ENCODE peak calls at places on chromosome 1, in eight cellular contexts. H, S, G, K, R, A, J and P are unnamed samples.

GRCh38 chr1:210377934-210378333 is 49.2 kb downstream of the HHAT start:
- DNase-seq in G (no peak), R (no peak), K (peak; percentile 57), H (no peak), S (no peak), J (no peak), A (no peak), P (no peak)

GRCh38 chr1:1510912-1511532 is 940 bp upstream of the ATAD3A start:
- DNase-seq in S (no peak), A (peak; percentile 22), G (peak; percentile 20), H (no peak), R (no peak), K (peak; percentile 7), J (no peak), P (no peak)

GRCh38 chr1:214957330-214958137 is 125.0 kb upstream of the KCNK2 start:
- DNase-seq in R (no peak), K (peak; percentile 100), G (no peak), J (no peak), A (peak; percentile 98), H (no peak), S (no peak), P (no peak)

GRCh38 chr1:246709845-246710244 is 14.4 kb upstream of the SCCPDH start:
- DNase-seq in S (no peak), A (no peak), K (no peak), G (no peak), H (no peak), J (no peak), R (no peak), P (no peak)

GRCh38 chr1:200483491-200484143 is 73.8 kb upstream of the ZNF281 start:
- DNase-seq in S (peak; percentile 53), R (peak; percentile 70), G (peak; percentile 77), K (peak; percentile 98), J (no peak), H (peak; percentile 17), A (peak; percentile 100), P (no peak)

GRCh38 chr1:51063121-51063520 is 38.9 kb upstream of the C1orf185 start:
- DNase-seq in R (no peak), G (no peak), H (no peak), K (peak; percentile 96), J (no peak), S (no peak), A (peak; percentile 61), P (no peak)

GRCh38 chr1:10211805-10212405 is 1.5 kb downstream of the KIF1B start:
- DNase-seq in S (no peak), G (no peak), R (no peak), A (no peak), H (no peak), J (no peak), K (peak; percentile 66), P (no peak)

GRCh38 chr1:63603810-63604209 is 10.6 kb downstream of the PGM1 start:
- DNase-seq in J (no peak), R (no peak), K (peak; percentile 41), G (no peak), S (no peak), A (no peak), H (no peak), P (no peak)

GRCh38 chr1:94438692-94439276 is 20.6 kb downstream of the ABCD3 start:
- DNase-seq in G (no peak), J (no peak), H (no peak), S (no peak), K (peak; percentile 53), A (no peak), R (no peak), P (no peak)

GRCh38 chr1:59554011-59554673 is 257.2 kb downstream of the FGGY start:
- DNase-seq in A (no peak), H (no peak), G (no peak), S (no peak), R (no peak), J (no peak), K (no peak), P (peak; percentile 33)

GRCh38 chr1:213657040-213657439 is 330.7 kb upstream of the PROX1 start:
- DNase-seq in R (no peak), S (no peak), G (no peak), K (no peak), J (no peak), A (no peak), H (no peak), P (no peak)

GRCh38 chr1:222161676-222162075 is 386.2 kb downstream of the HHIPL2 start:
- DNase-seq in R (no peak), S (no peak), K (no peak), H (no peak), A (no peak), J (no peak), G (no peak), P (no peak)

GRCh38 chr1:111032295-111032897 is 68.7 kb upstream of the LRIF1 start:
- DNase-seq in S (peak; percentile 43), K (peak; percentile 19), H (peak; percentile 31), J (no peak), R (no peak), A (peak; percentile 53), G (peak; percentile 33), P (no peak)

GRCh38 chr1:151010346-151010726 is 2.1 kb downstream of the PRUNE1 start:
- DNase-seq in H (no peak), J (no peak), A (no peak), K (no peak), S (no peak), R (no peak), G (no peak), P (no peak)

GRCh38 chr1:168637350-168637991 is 61.1 kb downstream of the XCL1 start:
- DNase-seq in H (no peak), A (peak; percentile 64), G (no peak), K (peak; percentile 39), J (no peak), S (peak; percentile 70), R (no peak), P (no peak)

GRCh38 chr1:37793773-37794371 is at the start of gene MANEAL:
- DNase-seq in J (no peak), H (no peak), S (peak; percentile 79), G (peak; percentile 28), R (peak; percentile 7), K (peak; percentile 64), A (peak; percentile 46), P (peak; percentile 63)

GRCh38 chr1:2925923-2926322 is 95.3 kb upstream of the ACTRT2 start:
- DNase-seq in R (no peak), S (no peak), H (no peak), G (no peak), K (no peak), A (no peak), J (no peak), P (no peak)

GRCh38 chr1:3032970-3033794 is 11.9 kb downstream of the ACTRT2 start:
- DNase-seq in K (no peak), R (no peak), S (no peak), G (peak; percentile 22), J (no peak), H (peak; percentile 39), A (no peak), P (no peak)

GRCh38 chr1:107652976-107653375 is 312.0 kb downstream of the VAV3 start:
- DNase-seq in R (no peak), S (no peak), A (no peak), K (no peak), J (no peak), H (no peak), G (no peak), P (no peak)

GRCh38 chr1:31669786-31670582 is 25.3 kb upstream of the PEF1 start:
- DNase-seq in R (no peak), S (no peak), J (no peak), G (no peak), A (peak; percentile 97), H (peak; percentile 15), K (peak; percentile 68), P (peak; percentile 90)

GRCh38 chr1:246794261-246795093 is 70.3 kb downstream of the SCCPDH start:
- DNase-seq in J (no peak), G (no peak), H (no peak), R (no peak), K (no peak), S (no peak), A (peak; percentile 50), P (no peak)

GRCh38 chr1:204769997-204770396 is 84.5 kb upstream of the LRRN2 start:
- DNase-seq in G (no peak), A (peak; percentile 46), J (no peak), S (no peak), K (no peak), H (no peak), R (no peak), P (no peak)